ENCODE peak calls at places on chromosome 22, in eight cellular contexts. W is A549, D is neural progenitor cell, G is cardiac muscle cell, S is ovary, M is pancreas, L is adrenal gland, B is fibroblast of lung. O is an unnamed sample.

GRCh38 chr22:32901925-32902324 is 100.4 kb downstream of the TIMP3 start:
- DNase-seq in M (no peak), S (no peak), B (no peak), L (no peak), G (no peak), W (no peak), D (no peak), O (no peak)

GRCh38 chr22:35192121-35192918 is 65.0 kb upstream of the HMGXB4 start:
- DNase-seq in G (no peak), B (peak; percentile 14), D (no peak), M (no peak), S (no peak), W (peak; percentile 3), L (no peak), O (no peak)

GRCh38 chr22:49950396-49950994 is 10.1 kb upstream of the PIM3 start:
- DNase-seq in W (no peak), L (no peak), G (no peak), M (no peak), S (no peak), B (no peak), D (no peak), O (no peak)

GRCh38 chr22:42688241-42688913 is 32.3 kb downstream of the A4GALT start:
- DNase-seq in L (peak; percentile 94), S (peak; percentile 87), G (peak; percentile 89), M (peak; percentile 79), B (peak; percentile 95), D (peak; percentile 58), W (peak; percentile 65), O (no peak)

GRCh38 chr22:45036154-45036553 is 26.3 kb upstream of the PHF21B start:
- DNase-seq in W (no peak), S (peak; percentile 81), B (peak; percentile 59), L (no peak), M (no peak), D (no peak), G (no peak), O (no peak)

GRCh38 chr22:33577862-33578411 is 342.3 kb downstream of the LARGE1 start:
- DNase-seq in B (peak; percentile 12), L (no peak), D (no peak), W (peak; percentile 53), G (peak; percentile 9), S (no peak), M (no peak), O (no peak)

GRCh38 chr22:30483169-30483568 is 11.4 kb upstream of the SEC14L3 start:
- DNase-seq in D (no peak), B (peak; percentile 28), S (no peak), W (no peak), M (no peak), L (no peak), G (no peak), O (no peak)

GRCh38 chr22:50138988-50139387 is 31.5 kb upstream of the PANX2 start:
- DNase-seq in G (no peak), L (no peak), W (no peak), B (no peak), M (no peak), D (no peak), S (no peak), O (no peak)

GRCh38 chr22:41367680-41368542 is 13.8 kb upstream of the TEF start:
- DNase-seq in M (peak; percentile 73), S (peak; percentile 69), L (peak; percentile 50), D (peak; percentile 51), W (no peak), G (no peak), B (peak; percentile 60), O (no peak)

GRCh38 chr22:23685205-23685784 is 5.5 kb upstream of the RGL4 start:
- DNase-seq in D (no peak), B (peak; percentile 31), G (no peak), L (peak; percentile 59), W (no peak), M (no peak), S (peak; percentile 13), O (no peak)

GRCh38 chr22:25514436-25514835 is 50.0 kb upstream of the GRK3 start:
- DNase-seq in L (no peak), S (no peak), D (no peak), G (peak; percentile 2), W (peak; percentile 42), B (peak; percentile 27), M (no peak), O (no peak)

GRCh38 chr22:50656122-50657070 is 16.2 kb upstream of the SHANK3 start:
- DNase-seq in G (no peak), L (peak; percentile 68), M (no peak), D (no peak), W (peak; percentile 47), S (no peak), B (peak; percentile 58), O (no peak)

GRCh38 chr22:19992481-19992911 is 24.1 kb downstream of the ARVCF start:
- DNase-seq in B (no peak), G (no peak), L (no peak), D (no peak), W (no peak), M (no peak), S (peak; percentile 10), O (no peak)
- H3K4me1 ChIP-seq in B (peaks cover 11% of the 10 kb centered on the region), G (no peaks in the 10 kb centered on the region), L (no peaks in the 10 kb centered on the region), D (peaks cover 3% of the 10 kb centered on the region), W (no peaks in the 10 kb centered on the region), M (no peaks in the 10 kb centered on the region), S (peaks cover 4% of the 10 kb centered on the region), O (peaks cover 17% of the 10 kb centered on the region)

GRCh38 chr22:26711205-26711958 is 54.0 kb downstream of the MIAT start:
- DNase-seq in L (no peak), M (no peak), B (no peak), W (no peak), G (no peak), S (no peak), D (no peak), O (no peak)

GRCh38 chr22:26707581-26707980 is 50.2 kb downstream of the MIAT start:
- DNase-seq in M (no peak), W (no peak), B (peak; percentile 56), S (no peak), D (no peak), G (no peak), L (no peak), O (no peak)

GRCh38 chr22:26709617-26710390 is 52.4 kb downstream of the MIAT start:
- DNase-seq in M (no peak), B (peak; percentile 76), D (no peak), W (no peak), G (no peak), L (no peak), S (no peak), O (no peak)

GRCh38 chr22:26707090-26707489 is 49.7 kb downstream of the MIAT start:
- DNase-seq in S (no peak), G (no peak), D (no peak), W (peak; percentile 27), M (no peak), B (peak; percentile 33), L (no peak), O (no peak)

DNA sequence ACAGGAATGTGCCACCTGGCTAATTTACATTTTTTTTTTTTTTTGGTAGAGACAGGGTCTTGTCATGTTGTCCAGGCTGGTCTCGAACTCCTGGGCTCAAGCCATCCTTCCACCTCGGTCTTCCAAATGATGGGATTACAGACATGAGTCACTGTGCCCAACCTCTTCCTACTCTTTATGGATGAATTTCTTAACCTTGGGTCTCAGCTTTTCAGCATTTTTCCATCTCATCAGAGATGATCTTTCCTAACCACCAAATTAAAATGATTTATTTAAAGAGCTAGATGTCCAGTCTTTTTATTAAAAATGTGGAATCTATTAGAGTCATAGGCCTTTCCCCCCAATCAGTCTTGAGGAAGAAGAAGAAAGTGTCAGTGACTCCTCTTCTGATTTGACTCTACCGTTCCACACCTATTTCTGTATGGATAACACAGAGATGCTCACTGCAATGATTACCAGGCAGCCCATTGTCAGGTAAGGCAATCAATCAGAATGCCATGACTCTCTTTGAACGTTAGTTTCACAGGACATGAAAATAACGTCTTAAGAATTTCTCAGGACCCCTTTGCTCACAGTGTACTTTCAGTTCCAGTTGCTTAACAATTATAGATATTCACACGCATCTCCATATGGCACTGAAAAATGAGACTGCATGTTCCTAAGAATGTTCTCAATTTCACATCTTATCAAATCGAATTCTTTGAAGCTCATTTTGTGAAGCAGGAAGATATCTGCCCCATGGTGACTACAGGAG is 51.0 kb downstream of the MIAT start:
- DNase-seq in S (no peak), W (no peak), L (no peak), M (no peak), B (peak; percentile 35), G (no peak), D (no peak), O (no peak)
- H3K27ac ChIP-seq in S (no peak overlapping the region), W (no peak overlapping the region), L (no peak overlapping the region), M (no peak overlapping the region), B (no peak overlapping the region), G (no peak overlapping the region), D (no peak overlapping the region), O (no peak overlapping the region)

GRCh38 chr22:26617251-26618199 is at the start of gene CRYBB1:
- DNase-seq in S (no peak), L (peak; percentile 24), M (no peak), G (no peak), W (no peak), D (peak; percentile 87), B (no peak), O (no peak)

GRCh38 chr22:26615830-26616435 is 1.9 kb downstream of the CRYBB1 start:
- DNase-seq in S (no peak), M (no peak), D (no peak), L (no peak), W (no peak), G (no peak), B (no peak), O (no peak)

GRCh38 chr22:26618487-26618886 is 660 bp upstream of the CRYBB1 start:
- DNase-seq in B (no peak), L (no peak), D (no peak), S (no peak), G (no peak), M (no peak), W (no peak), O (no peak)

GRCh38 chr22:26615149-26615548 is 2.7 kb downstream of the CRYBB1 start:
- DNase-seq in D (no peak), M (no peak), B (no peak), S (no peak), L (no peak), G (no peak), W (no peak), O (no peak)

DNA sequence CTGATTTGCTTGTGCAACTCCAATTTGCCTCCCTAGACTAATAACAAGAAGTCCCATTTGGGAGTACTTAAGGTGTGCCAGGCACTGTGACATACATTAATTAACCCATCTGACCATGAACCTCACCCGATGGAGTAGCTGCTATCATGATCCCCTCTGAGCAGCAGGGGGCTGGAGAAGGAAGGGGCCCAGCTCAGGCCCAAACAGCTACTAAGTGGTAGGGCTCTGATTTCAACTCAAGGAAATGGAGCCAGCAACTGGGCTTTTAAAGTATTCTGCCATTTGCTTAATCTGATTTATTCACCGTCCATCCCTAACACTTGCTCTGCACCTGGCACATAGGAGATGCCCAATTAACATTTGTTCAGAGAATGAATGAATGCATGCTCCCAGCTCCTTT is 1.2 kb downstream of the CRYBB1 start:
- DNase-seq in B (no peak), S (no peak), L (no peak), D (peak; percentile 35), W (no peak), M (no peak), G (no peak), O (no peak)
- H3K4me1 ChIP-seq in B (peaks cover 5% of the 10 kb centered on the region), S (no peaks in the 10 kb centered on the region), L (no peaks in the 10 kb centered on the region), D (peaks cover 46% of the 10 kb centered on the region), W (no peaks in the 10 kb centered on the region), M (no peaks in the 10 kb centered on the region), G (peaks cover 9% of the 10 kb centered on the region), O (peaks cover 5% of the 10 kb centered on the region)

DNA sequence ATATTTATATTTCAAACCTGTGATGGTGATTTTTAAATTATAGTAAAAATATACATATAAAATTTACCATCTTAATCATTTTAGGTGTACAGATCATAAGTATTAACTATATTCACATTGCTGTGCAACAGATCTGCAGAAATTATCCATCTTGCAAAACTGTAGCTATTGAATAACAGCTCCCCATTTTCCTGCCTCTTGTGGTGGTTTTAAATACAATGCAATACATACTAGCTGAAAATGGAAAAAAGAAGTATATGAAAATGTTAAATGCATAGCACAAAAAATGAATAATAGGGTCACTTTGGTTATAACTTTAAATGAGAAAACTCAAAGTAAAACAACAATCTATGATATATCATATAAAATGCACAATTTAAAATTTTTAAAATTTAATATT is 130.9 kb upstream of the VPREB1 start:
- DNase-seq in G (no peak), S (no peak), L (no peak), M (no peak), B (no peak), D (no peak), W (no peak), O (no peak)
- H3K27ac ChIP-seq in G (no peak overlapping the region), S (no peak overlapping the region), L (no peak overlapping the region), M (no peak overlapping the region), B (no peak overlapping the region), D (no peak overlapping the region), W (no peak overlapping the region), O (no peak overlapping the region)

O was measured in CD8-positive, alpha-beta memory T cell.